ENCODE peak calls at places on chromosomes 6 and 20, in nine cellular contexts. Z, F, M, G, C, D, I, E and A are unnamed samples.

GRCh38 chr6:130611366-130611765 is 215.8 kb upstream of the SMLR1 start:
- DNase-seq in I (no peak), F (no peak), M (no peak), E (no peak), C (no peak), D (no peak), Z (no peak), G (no peak), A (no peak)

GRCh38 chr6:1510239-1510638 is 99.5 kb upstream of the FOXC1 start:
- DNase-seq in I (no peak), M (no peak), E (no peak), D (no peak), C (peak; percentile 7), F (no peak), Z (no peak), G (no peak), A (no peak)

GRCh38 chr20:56249244-56249955 is 868 bp downstream of the MC3R start:
- DNase-seq in E (peak; percentile 61), F (peak; percentile 27), D (peak; percentile 4), G (no peak), M (no peak), C (peak; percentile 62), Z (no peak), I (peak; percentile 90), A (no peak)

GRCh38 chr6:112366695-112367546 is 19.8 kb downstream of the RFPL4B start:
- DNase-seq in G (no peak), C (no peak), F (no peak), I (no peak), M (no peak), E (no peak), D (no peak), Z (no peak), A (no peak)

GRCh38 chr6:148842631-148843030 is 95.8 kb downstream of the UST start:
- DNase-seq in I (no peak), G (no peak), D (no peak), E (no peak), M (no peak), F (no peak), C (no peak), Z (no peak), A (no peak)

GRCh38 chr6:39166189-39166917 is 51.4 kb upstream of the SAYSD1 start:
- DNase-seq in F (peak; percentile 73), G (peak; percentile 72), D (peak; percentile 61), Z (peak; percentile 14), E (peak; percentile 92), I (peak; percentile 94), C (peak; percentile 91), M (peak; percentile 3), A (peak; percentile 73)

GRCh38 chr6:37802810-37803209 is 16.7 kb upstream of the ZFAND3 start:
- DNase-seq in E (no peak), F (no peak), D (no peak), I (no peak), M (no peak), Z (no peak), G (no peak), C (no peak), A (no peak)

GRCh38 chr20:15139522-15139921 is 802.1 kb upstream of the FLRT3 start:
- DNase-seq in E (no peak), M (no peak), I (no peak), Z (no peak), F (no peak), C (no peak), G (no peak), D (no peak), A (no peak)

GRCh38 chr6:7087066-7087465 is 20.7 kb upstream of the RREB1 start:
- DNase-seq in Z (peak; percentile 25), D (no peak), F (no peak), M (no peak), G (peak; percentile 64), E (peak; percentile 85), C (peak; percentile 59), I (no peak), A (no peak)

GRCh38 chr6:77652739-77653138 is at the start of gene MEI4:
- DNase-seq in D (no peak), F (no peak), I (no peak), G (no peak), E (no peak), Z (no peak), M (no peak), C (peak; percentile 85), A (no peak)

DNA sequence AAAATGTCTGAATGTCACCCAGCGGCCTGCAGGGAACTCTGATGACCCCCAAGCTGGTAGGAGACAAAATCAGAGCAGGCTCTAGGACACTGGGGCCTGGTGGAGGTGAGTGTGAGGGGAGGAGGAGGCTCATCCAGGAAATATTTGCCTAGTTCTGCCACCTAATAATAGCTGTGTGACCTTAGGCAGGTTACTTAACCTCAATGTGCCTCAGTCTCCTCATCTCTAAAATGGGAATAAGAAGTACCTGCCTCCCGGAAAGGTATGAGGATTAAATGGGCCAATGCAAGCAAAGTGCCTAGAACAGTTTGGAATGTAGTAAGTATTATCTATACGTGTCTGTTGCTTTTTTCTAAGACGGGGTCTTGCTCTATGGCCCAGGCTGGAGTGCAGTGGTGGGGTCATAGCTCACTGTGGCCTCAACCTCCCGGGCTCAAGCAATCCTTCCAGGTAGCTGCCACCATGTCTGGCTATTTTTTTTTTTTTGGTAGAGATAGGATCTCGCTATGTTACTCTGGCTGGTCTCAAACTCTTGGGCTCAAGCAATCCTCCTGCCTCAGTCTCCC is 60.4 kb downstream of the RAB44 start:
- DNase-seq in D (no peak), F (no peak), M (no peak), Z (no peak), C (no peak), G (no peak), I (no peak), E (no peak), A (peak; percentile 61)
- H3K4me2 ChIP-seq in D (no peak overlapping the region), F (peak overlapping the region; percentile 86), M (no peak overlapping the region), Z (no peak overlapping the region), C (no peak overlapping the region), G (no peak overlapping the region), I (peak overlapping the region; percentile 59), E (no peak overlapping the region), A (no peak overlapping the region)

DNA sequence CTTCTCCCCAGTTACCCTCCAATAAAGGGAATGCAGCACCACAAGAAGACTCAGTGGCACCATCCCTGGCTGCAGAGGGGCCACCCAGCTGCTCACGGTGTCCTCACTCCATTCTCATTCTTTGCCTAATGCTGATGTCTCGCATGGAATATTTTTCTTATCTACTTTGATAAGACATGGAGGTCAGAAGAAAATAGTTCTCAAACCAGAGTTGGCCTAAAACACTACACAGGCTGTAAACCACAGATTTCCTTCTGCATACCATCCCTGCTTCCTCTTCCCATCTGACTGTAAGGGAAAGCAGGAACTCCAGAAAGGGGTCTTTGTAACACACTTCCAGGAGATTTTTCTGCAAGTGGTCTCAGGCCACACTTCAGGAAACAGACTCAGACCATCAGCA is 43.1 kb upstream of the CD93 start:
- DNase-seq in M (no peak), D (no peak), G (no peak), I (no peak), C (no peak), E (no peak), Z (peak; percentile 31), F (no peak), A (peak; percentile 26)
- H3K27ac ChIP-seq in M (no peak overlapping the region), D (no peak overlapping the region), G (no peak overlapping the region), I (no peak overlapping the region), C (no peak overlapping the region), E (no peak overlapping the region), Z (no peak overlapping the region), F (no peak overlapping the region), A (no peak overlapping the region)

GRCh38 chr20:8305449-8305978 is 173.4 kb downstream of the PLCB1 start:
- DNase-seq in G (peak; percentile 53), E (peak; percentile 75), Z (peak; percentile 11), F (peak; percentile 86), I (peak; percentile 87), D (peak; percentile 8), M (no peak), C (peak; percentile 84), A (no peak)
- H3K4me2 ChIP-seq in G (no peak overlapping the region), E (no peak overlapping the region), Z (no peak overlapping the region), F (peak overlapping the region; percentile 11), I (no peak overlapping the region), D (no peak overlapping the region), M (no peak overlapping the region), C (no peak overlapping the region), A (no peak overlapping the region)

DNA sequence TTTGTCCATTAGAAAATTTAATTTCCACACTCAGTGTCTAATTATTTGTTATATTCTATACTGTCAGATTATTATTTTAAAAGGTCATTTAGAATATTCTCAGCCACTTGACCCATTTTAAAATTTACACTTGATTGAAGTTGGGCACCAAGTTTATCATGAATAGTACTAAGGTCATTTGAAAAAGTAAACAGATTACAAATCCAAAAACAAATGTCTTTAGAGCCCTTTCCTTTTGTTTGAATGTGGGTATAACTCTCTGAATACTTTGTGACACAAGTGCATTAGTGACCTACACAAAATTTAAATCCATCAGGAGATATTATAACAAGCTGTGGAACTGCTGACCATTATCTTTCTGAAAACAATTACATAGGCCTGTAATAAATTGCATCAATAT is 11.3 kb downstream of the HIVEP2 start:
- DNase-seq in Z (no peak), D (no peak), E (no peak), G (no peak), C (no peak), F (no peak), I (no peak), M (no peak), A (no peak)
- H3K27ac ChIP-seq in Z (no peak overlapping the region), D (no peak overlapping the region), E (no peak overlapping the region), G (no peak overlapping the region), C (no peak overlapping the region), F (peak overlapping the region; percentile 61), I (no peak overlapping the region), M (no peak overlapping the region), A (no peak overlapping the region)